ENCODE peak calls at places on chromosomes 1 and 21, in five cellular contexts. A is activated T-helper 1 cell treated with anti-CD3 and anti-CD28 coated beads, Interleukin-2, amount 50 U/mL, for 16 hours; V is colonic mucosa; B is stimulated activated CD4-positive, alpha-beta T cell treated with anti-CD3 and anti-CD28 coated beads, Interleukin-4, amount 100 ng/mL, for 48 hours; T is A549. D is an unnamed sample.
A peak's percentile ranks its signal among the peaks of the same experiment; 100 is the strongest.

GRCh38 chr1:246200225-246200624 is 306.9 kb downstream of the SMYD3 start:
- DNase-seq in B (no peak), A (no peak), V (no peak), T (peak; percentile 17), D (no peak)

GRCh38 chr1:246708166-246708565 is 16.0 kb upstream of the SCCPDH start:
- DNase-seq in T (no peak), A (no peak), V (no peak), B (no peak), D (no peak)

GRCh38 chr1:30525631-30525979 is 197.8 kb downstream of the MATN1 start:
- DNase-seq in A (no peak), B (no peak), V (no peak), T (no peak), D (no peak)

GRCh38 chr1:203512830-203513578 is 19.1 kb downstream of the OPTC start:
- DNase-seq in T (peak; percentile 85), A (no peak), B (peak; percentile 47), V (no peak), D (no peak)

GRCh38 chr1:205729945-205730610 is 19.9 kb downstream of the NUCKS1 start:
- DNase-seq in B (no peak), V (no peak), A (no peak), T (no peak), D (no peak)

GRCh38 chr1:65265296-65266271 is 43.8 kb upstream of the DNAJC6 start:
- DNase-seq in V (peak; percentile 36), A (no peak), T (no peak), B (no peak), D (no peak)

GRCh38 chr1:17293681-17294415 is 14.1 kb upstream of the PADI4 start:
- DNase-seq in T (no peak), B (no peak), A (no peak), V (no peak), D (no peak)

GRCh38 chr1:190957565-190957964 is 479.9 kb upstream of the BRINP3 start:
- DNase-seq in B (no peak), A (no peak), V (no peak), T (no peak), D (no peak)

GRCh38 chr1:114128293-114128692 is 25.4 kb downstream of the SYT6 start:
- DNase-seq in B (no peak), V (no peak), T (no peak), A (no peak), D (no peak)

GRCh38 chr1:24868016-24868875 is 61.8 kb downstream of the RUNX3 start:
- DNase-seq in A (no peak), T (no peak), B (no peak), V (peak; percentile 15), D (no peak)

GRCh38 chr1:86507935-86508582 is 38.8 kb upstream of the CLCA4 start:
- DNase-seq in T (peak; percentile 21), V (no peak), B (no peak), A (no peak), D (no peak)

GRCh38 chr1:119828266-119828665 is 17.0 kb upstream of the REG4 start:
- DNase-seq in A (no peak), B (no peak), T (no peak), V (no peak), D (no peak)

GRCh38 chr1:229843627-229844238 is 217.7 kb downstream of the URB2 start:
- DNase-seq in T (peak; percentile 38), A (no peak), B (no peak), V (peak; percentile 80), D (no peak)

GRCh38 chr1:184509105-184509504 is 122.3 kb downstream of the C1orf21 start:
- DNase-seq in B (no peak), A (no peak), V (no peak), T (no peak), D (no peak)

GRCh38 chr1:198125995-198126758 is 30.6 kb upstream of the NEK7 start:
- DNase-seq in A (no peak), B (no peak), V (no peak), T (peak; percentile 80), D (no peak)

GRCh38 chr1:54327386-54328116 is 78.6 kb downstream of the SSBP3 start:
- DNase-seq in V (no peak), A (no peak), T (no peak), B (no peak), D (no peak)

GRCh38 chr1:184160236-184160635 is 108.7 kb downstream of the TSEN15 start:
- DNase-seq in V (no peak), T (peak; percentile 8), A (no peak), B (peak; percentile 11), D (no peak)

GRCh38 chr1:160550572-160551034 is 27.5 kb upstream of the SLAMF6 start:
- DNase-seq in A (no peak), B (peak; percentile 55), T (no peak), V (no peak), D (no peak)

GRCh38 chr1:27137022-27137542 is 17.8 kb downstream of the SLC9A1 start:
- DNase-seq in B (peak; percentile 70), A (peak; percentile 66), V (peak; percentile 60), T (no peak), D (no peak)

GRCh38 chr21:44732263-44732662 is 20.9 kb upstream of the TSPEAR start:
- DNase-seq in T (no peak), B (no peak), A (no peak), V (no peak), D (no peak)